ENCODE peak calls at places on chromosomes 12 and 14, in nine cellular contexts. One of them, this sample, is unnamed.

GRCh38 chr12:21613931-21614330 is 9.3 kb upstream of the GYS2 start:
- DNase-seq in fibroblast of lung: no peak
- DNase-seq in stimulated activated CD4-positive, alpha-beta T cell treated with anti-CD3 and anti-CD28 coated beads, TNF-alpha, amount 100 ng/mL, for 48 hours: no peak
- DNase-seq in GM04504: no peak
- DNase-seq in GDM1: no peak
- DNase-seq in Calu3: no peak
- DNase-seq in GM03348: no peak
- DNase-seq in heart right ventricle: no peak
- DNase-seq in fibroblast of pulmonary artery: peak; percentile 46
- DNase-seq in this sample: peak; percentile 30

GRCh38 chr14:59229653-59230406 is 41.4 kb downstream of the DAAM1 start:
- DNase-seq in heart right ventricle: no peak
- DNase-seq in fibroblast of lung: no peak
- DNase-seq in Calu3: no peak
- DNase-seq in stimulated activated CD4-positive, alpha-beta T cell treated with anti-CD3 and anti-CD28 coated beads, TNF-alpha, amount 100 ng/mL, for 48 hours: no peak
- DNase-seq in GDM1: no peak
- DNase-seq in GM04504: no peak
- DNase-seq in fibroblast of pulmonary artery: no peak
- DNase-seq in GM03348: no peak
- DNase-seq in this sample: no peak

GRCh38 chr12:115096673-115097349 is 412.8 kb upstream of the TBX3 start:
- DNase-seq in GM04504: peak; percentile 86
- DNase-seq in Calu3: no peak
- DNase-seq in GDM1: no peak
- DNase-seq in stimulated activated CD4-positive, alpha-beta T cell treated with anti-CD3 and anti-CD28 coated beads, TNF-alpha, amount 100 ng/mL, for 48 hours: no peak
- DNase-seq in fibroblast of lung: peak; percentile 19
- DNase-seq in fibroblast of pulmonary artery: peak; percentile 32
- DNase-seq in heart right ventricle: peak; percentile 17
- DNase-seq in GM03348: peak; percentile 62
- DNase-seq in this sample: no peak

GRCh38 chr12:2183556-2184541 is 131.1 kb downstream of the CACNA1C start:
- DNase-seq in fibroblast of lung: peak; percentile 85
- DNase-seq in GDM1: no peak
- DNase-seq in heart right ventricle: no peak
- DNase-seq in Calu3: no peak
- DNase-seq in GM04504: peak; percentile 57
- DNase-seq in stimulated activated CD4-positive, alpha-beta T cell treated with anti-CD3 and anti-CD28 coated beads, TNF-alpha, amount 100 ng/mL, for 48 hours: no peak
- DNase-seq in fibroblast of pulmonary artery: peak; percentile 40
- DNase-seq in GM03348: peak; percentile 88
- DNase-seq in this sample: peak; percentile 48

GRCh38 chr12:71335668-71336257 is 103.8 kb upstream of the LGR5 start:
- DNase-seq in stimulated activated CD4-positive, alpha-beta T cell treated with anti-CD3 and anti-CD28 coated beads, TNF-alpha, amount 100 ng/mL, for 48 hours: no peak
- DNase-seq in GM04504: no peak
- DNase-seq in heart right ventricle: no peak
- DNase-seq in GM03348: no peak
- DNase-seq in GDM1: no peak
- DNase-seq in fibroblast of lung: no peak
- DNase-seq in fibroblast of pulmonary artery: no peak
- DNase-seq in Calu3: no peak
- DNase-seq in this sample: no peak

GRCh38 chr12:40921563-40922163 is 229.4 kb downstream of the CNTN1 start:
- DNase-seq in fibroblast of pulmonary artery: peak; percentile 36
- DNase-seq in fibroblast of lung: peak; percentile 1
- DNase-seq in heart right ventricle: no peak
- DNase-seq in stimulated activated CD4-positive, alpha-beta T cell treated with anti-CD3 and anti-CD28 coated beads, TNF-alpha, amount 100 ng/mL, for 48 hours: no peak
- DNase-seq in GM04504: no peak
- DNase-seq in GDM1: no peak
- DNase-seq in Calu3: no peak
- DNase-seq in GM03348: peak; percentile 28
- DNase-seq in this sample: peak; percentile 49

GRCh38 chr12:3732901-3733300 is 20.0 kb downstream of the CRACR2A start:
- DNase-seq in GDM1: no peak
- DNase-seq in Calu3: peak; percentile 70
- DNase-seq in fibroblast of pulmonary artery: no peak
- DNase-seq in GM04504: no peak
- DNase-seq in GM03348: no peak
- DNase-seq in heart right ventricle: no peak
- DNase-seq in stimulated activated CD4-positive, alpha-beta T cell treated with anti-CD3 and anti-CD28 coated beads, TNF-alpha, amount 100 ng/mL, for 48 hours: no peak
- DNase-seq in fibroblast of lung: no peak
- DNase-seq in this sample: no peak

GRCh38 chr14:98244966-98245569 is 1026.9 kb downstream of the BCL11B start:
- DNase-seq in Calu3: no peak
- DNase-seq in fibroblast of pulmonary artery: no peak
- DNase-seq in fibroblast of lung: no peak
- DNase-seq in stimulated activated CD4-positive, alpha-beta T cell treated with anti-CD3 and anti-CD28 coated beads, TNF-alpha, amount 100 ng/mL, for 48 hours: no peak
- DNase-seq in GM04504: no peak
- DNase-seq in GM03348: no peak
- DNase-seq in GDM1: no peak
- DNase-seq in heart right ventricle: no peak
- DNase-seq in this sample: no peak

GRCh38 chr14:105493921-105494605 is 3.0 kb downstream of the TEDC1 start:
- DNase-seq in GM04504: no peak
- DNase-seq in stimulated activated CD4-positive, alpha-beta T cell treated with anti-CD3 and anti-CD28 coated beads, TNF-alpha, amount 100 ng/mL, for 48 hours: no peak
- DNase-seq in fibroblast of lung: no peak
- DNase-seq in heart right ventricle: peak; percentile 12
- DNase-seq in GDM1: no peak
- DNase-seq in Calu3: no peak
- DNase-seq in fibroblast of pulmonary artery: no peak
- DNase-seq in GM03348: no peak
- DNase-seq in this sample: no peak

GRCh38 chr12:2834581-2835491 is at the start of gene NRIP2:
- DNase-seq in GM04504: no peak
- DNase-seq in stimulated activated CD4-positive, alpha-beta T cell treated with anti-CD3 and anti-CD28 coated beads, TNF-alpha, amount 100 ng/mL, for 48 hours: no peak
- DNase-seq in GM03348: peak; percentile 59
- DNase-seq in fibroblast of lung: peak; percentile 63
- DNase-seq in Calu3: no peak
- DNase-seq in GDM1: no peak
- DNase-seq in heart right ventricle: peak; percentile 43
- DNase-seq in fibroblast of pulmonary artery: peak; percentile 70
- DNase-seq in this sample: peak; percentile 20

GRCh38 chr12:66403746-66404145 is 101.5 kb downstream of the HELB start:
- DNase-seq in heart right ventricle: no peak
- DNase-seq in stimulated activated CD4-positive, alpha-beta T cell treated with anti-CD3 and anti-CD28 coated beads, TNF-alpha, amount 100 ng/mL, for 48 hours: no peak
- DNase-seq in GM03348: no peak
- DNase-seq in GDM1: no peak
- DNase-seq in fibroblast of lung: no peak
- DNase-seq in Calu3: peak; percentile 24
- DNase-seq in GM04504: no peak
- DNase-seq in fibroblast of pulmonary artery: no peak
- DNase-seq in this sample: no peak

GRCh38 chr12:25811656-25812126 is 146.8 kb upstream of the RASSF8 start:
- DNase-seq in GDM1: no peak
- DNase-seq in stimulated activated CD4-positive, alpha-beta T cell treated with anti-CD3 and anti-CD28 coated beads, TNF-alpha, amount 100 ng/mL, for 48 hours: no peak
- DNase-seq in fibroblast of lung: peak; percentile 76
- DNase-seq in fibroblast of pulmonary artery: peak; percentile 30
- DNase-seq in Calu3: no peak
- DNase-seq in GM03348: peak; percentile 33
- DNase-seq in heart right ventricle: no peak
- DNase-seq in GM04504: peak; percentile 60
- DNase-seq in this sample: peak; percentile 79

GRCh38 chr12:54125950-54126695 is 62.7 kb downstream of the SMUG1 start:
- DNase-seq in fibroblast of lung: no peak
- DNase-seq in GM04504: no peak
- DNase-seq in GDM1: no peak
- DNase-seq in stimulated activated CD4-positive, alpha-beta T cell treated with anti-CD3 and anti-CD28 coated beads, TNF-alpha, amount 100 ng/mL, for 48 hours: peak; percentile 2
- DNase-seq in fibroblast of pulmonary artery: no peak
- DNase-seq in Calu3: peak; percentile 60
- DNase-seq in heart right ventricle: peak; percentile 30
- DNase-seq in GM03348: peak; percentile 78
- DNase-seq in this sample: no peak

GRCh38 chr12:52601671-52602070 is 408 bp upstream of the KRT72 start:
- DNase-seq in Calu3: no peak
- DNase-seq in GM04504: no peak
- DNase-seq in heart right ventricle: no peak
- DNase-seq in GDM1: no peak
- DNase-seq in fibroblast of pulmonary artery: no peak
- DNase-seq in GM03348: no peak
- DNase-seq in stimulated activated CD4-positive, alpha-beta T cell treated with anti-CD3 and anti-CD28 coated beads, TNF-alpha, amount 100 ng/mL, for 48 hours: no peak
- DNase-seq in fibroblast of lung: no peak
- DNase-seq in this sample: no peak

GRCh38 chr12:132471011-132471857 is 18.7 kb upstream of the FBRSL1 start:
- DNase-seq in GDM1: peak; percentile 90
- DNase-seq in stimulated activated CD4-positive, alpha-beta T cell treated with anti-CD3 and anti-CD28 coated beads, TNF-alpha, amount 100 ng/mL, for 48 hours: no peak
- DNase-seq in GM03348: no peak
- DNase-seq in Calu3: peak; percentile 50
- DNase-seq in GM04504: no peak
- DNase-seq in heart right ventricle: no peak
- DNase-seq in fibroblast of pulmonary artery: no peak
- DNase-seq in fibroblast of lung: no peak
- DNase-seq in this sample: no peak

GRCh38 chr14:90870950-90871604 is 54.8 kb upstream of the TTC7B start:
- DNase-seq in fibroblast of pulmonary artery: no peak
- DNase-seq in GM03348: no peak
- DNase-seq in stimulated activated CD4-positive, alpha-beta T cell treated with anti-CD3 and anti-CD28 coated beads, TNF-alpha, amount 100 ng/mL, for 48 hours: no peak
- DNase-seq in fibroblast of lung: no peak
- DNase-seq in Calu3: no peak
- DNase-seq in GDM1: no peak
- DNase-seq in GM04504: no peak
- DNase-seq in heart right ventricle: no peak
- DNase-seq in this sample: no peak

GRCh38 chr14:103480595-103480994 is 42.0 kb downstream of the CKB start:
- DNase-seq in Calu3: no peak
- DNase-seq in GDM1: no peak
- DNase-seq in GM03348: no peak
- DNase-seq in fibroblast of pulmonary artery: no peak
- DNase-seq in stimulated activated CD4-positive, alpha-beta T cell treated with anti-CD3 and anti-CD28 coated beads, TNF-alpha, amount 100 ng/mL, for 48 hours: no peak
- DNase-seq in heart right ventricle: no peak
- DNase-seq in fibroblast of lung: no peak
- DNase-seq in GM04504: no peak
- DNase-seq in this sample: no peak